ENCODE peak calls at places on chromosomes 6 and 20, in nine cellular contexts. P is brain microvascular endothelial cell; B is CD8-positive, alpha-beta T cell; Q is keratinocyte; U is fibroblast of lung; W is GM10248; K is esophagus muscularis mucosa; I is glutamatergic neuron; A is hepatocyte. N is an unnamed sample.

GRCh38 chr20:25447671-25448070 is 40.2 kb downstream of the GINS1 start:
- DNase-seq in A (no peak), U (no peak), Q (no peak), P (no peak), W (no peak), I (no peak), K (peak), B (no peak), N (no peak)

GRCh38 chr20:25580711-25581110 is 4.6 kb downstream of the NINL start:
- DNase-seq in U (peak), A (no peak), W (no peak), I (no peak), K (no peak), P (no peak), B (no peak), Q (no peak), N (peak)

GRCh38 chr6:121515615-121516265 is 80.3 kb downstream of the GJA1 start:
- DNase-seq in P (peak), W (no peak), K (no peak), U (peak), B (no peak), Q (no peak), A (no peak), I (no peak), N (no peak)

GRCh38 chr6:44094403-44095242 is 32.6 kb downstream of the MRPL14 start:
- DNase-seq in I (no peak), P (no peak), K (peak), U (no peak), B (no peak), A (peak), W (no peak), Q (no peak), N (no peak)

GRCh38 chr6:42387336-42387735 is 64.4 kb downstream of the TRERF1 start:
- DNase-seq in P (no peak), B (peak), W (no peak), I (no peak), A (no peak), U (peak), K (no peak), Q (no peak), N (no peak)

GRCh38 chr6:34235605-34236422 is 859 bp upstream of the HMGA1 start:
- DNase-seq in K (no peak), P (peak), A (peak), W (peak), U (peak), Q (no peak), B (peak), I (peak), N (peak)

GRCh38 chr6:169723200-169723909 is 945 bp downstream of the PHF10 start:
- DNase-seq in A (peak), W (peak), B (peak), I (peak), Q (no peak), K (peak), P (peak), U (peak), N (peak)

GRCh38 chr20:53950578-53950977 is 119.8 kb downstream of the BCAS1 start:
- DNase-seq in B (no peak), W (no peak), I (no peak), U (no peak), A (no peak), Q (no peak), K (peak), P (no peak), N (no peak)

GRCh38 chr6:33828764-33829731 is 25.2 kb upstream of the MLN start:
- DNase-seq in B (no peak), Q (no peak), W (no peak), U (no peak), P (no peak), K (no peak), A (no peak), I (peak), N (no peak)

GRCh38 chr6:109448615-109449014 is 7.0 kb downstream of the MICAL1 start:
- DNase-seq in P (no peak), W (peak), B (no peak), Q (no peak), U (no peak), I (no peak), K (no peak), A (no peak), N (no peak)

GRCh38 chr6:92043782-92044181 is 1375.6 kb downstream of the EPHA7 start:
- DNase-seq in A (no peak), P (no peak), K (no peak), B (no peak), Q (no peak), I (no peak), W (no peak), U (no peak), N (no peak)

GRCh38 chr6:159939591-159940016 is 29.3 kb upstream of the IGF2R start:
- DNase-seq in W (no peak), K (no peak), I (no peak), Q (no peak), A (no peak), B (no peak), U (peak), P (no peak), N (no peak)

GRCh38 chr6:47653706-47654105 is 44.7 kb upstream of the ADGRF4 start:
- DNase-seq in P (no peak), W (no peak), K (no peak), B (no peak), Q (no peak), I (no peak), U (no peak), A (no peak), N (no peak)

GRCh38 chr6:45618259-45618658 is 240.5 kb upstream of the SUPT3H start:
- DNase-seq in W (no peak), I (no peak), U (no peak), K (peak), Q (no peak), P (no peak), A (no peak), B (no peak), N (no peak)

GRCh38 chr6:70118670-70119069 is 184.2 kb downstream of the COL9A1 start:
- DNase-seq in K (no peak), W (no peak), B (no peak), I (no peak), U (no peak), A (no peak), Q (no peak), P (no peak), N (no peak)

GRCh38 chr6:151629791-151630190 is 136.0 kb downstream of the CCDC170 start:
- DNase-seq in A (no peak), I (no peak), B (no peak), K (no peak), U (no peak), W (no peak), P (no peak), Q (no peak), N (no peak)

GRCh38 chr6:89917801-89918366 is 23.6 kb downstream of the GJA10 start:
- DNase-seq in P (no peak), I (no peak), U (no peak), W (no peak), K (peak), B (no peak), A (no peak), Q (no peak), N (no peak)

GRCh38 chr6:38182426-38182825 is 362.9 kb downstream of the ZFAND3 start:
- DNase-seq in A (no peak), W (no peak), P (no peak), B (peak), I (no peak), K (no peak), U (no peak), Q (no peak), N (no peak)

GRCh38 chr6:142838821-142839685 is 105.9 kb downstream of the HIVEP2 start:
- DNase-seq in K (no peak), P (no peak), I (no peak), Q (peak), U (peak), A (no peak), W (no peak), B (no peak), N (no peak)
- TF ChIP-seq CTCF in K (no peak), P (no peak), I (no peak), Q (no peak), U (no peak), A (no peak), W (no peak), B (no peak), N (no peak)

GRCh38 chr20:51616060-51616459 is 73.5 kb upstream of the NFATC2 start:
- DNase-seq in P (no peak), B (no peak), A (no peak), Q (no peak), K (no peak), W (no peak), I (no peak), U (no peak), N (no peak)
- TF ChIP-seq CTCF in P (peak), B (no peak), A (no peak), Q (no peak), K (no peak), W (no peak), I (no peak), U (no peak), N (no peak)

GRCh38 chr6:147468634-147469033 is 39.9 kb upstream of the SAMD5 start:
- DNase-seq in I (no peak), U (no peak), A (no peak), K (no peak), B (no peak), W (no peak), Q (no peak), P (no peak), N (no peak)
- TF ChIP-seq CTCF in I (no peak), U (no peak), A (no peak), K (no peak), B (no peak), W (no peak), Q (no peak), P (peak), N (no peak)

DNA sequence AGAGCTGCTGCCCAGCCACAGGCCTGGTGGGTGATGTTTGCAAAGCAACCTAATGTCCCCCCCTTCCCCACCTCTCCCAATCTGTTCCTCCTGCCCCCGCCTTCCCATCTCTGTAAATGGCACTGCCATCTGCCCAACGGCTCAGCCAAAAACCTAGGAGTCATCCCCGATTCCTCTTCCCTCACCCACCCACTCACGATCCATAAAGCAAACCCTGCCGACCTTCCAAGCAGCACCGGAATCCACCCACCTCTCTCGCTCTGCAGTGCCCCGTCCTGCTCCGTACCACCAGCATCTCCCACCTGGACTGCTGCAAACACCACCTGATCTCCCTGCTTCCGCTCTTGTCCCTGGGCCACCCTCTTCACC is 37.6 kb downstream of the SULF2 start:
- DNase-seq in W (no peak), K (no peak), Q (no peak), I (no peak), A (no peak), P (no peak), B (no peak), U (no peak), N (no peak)
- TF ChIP-seq CTCF in W (no peak), K (no peak), Q (no peak), I (no peak), A (no peak), P (no peak), B (no peak), U (no peak), N (no peak)

GRCh38 chr6:617485-618100 is 39.3 kb downstream of the HUS1B start:
- DNase-seq in P (no peak), Q (no peak), U (no peak), B (no peak), K (no peak), W (no peak), A (peak), I (no peak), N (no peak)
- TF ChIP-seq CTCF in P (peak), Q (peak), U (no peak), B (no peak), K (no peak), W (no peak), A (peak), I (no peak), N (no peak)

DNA sequence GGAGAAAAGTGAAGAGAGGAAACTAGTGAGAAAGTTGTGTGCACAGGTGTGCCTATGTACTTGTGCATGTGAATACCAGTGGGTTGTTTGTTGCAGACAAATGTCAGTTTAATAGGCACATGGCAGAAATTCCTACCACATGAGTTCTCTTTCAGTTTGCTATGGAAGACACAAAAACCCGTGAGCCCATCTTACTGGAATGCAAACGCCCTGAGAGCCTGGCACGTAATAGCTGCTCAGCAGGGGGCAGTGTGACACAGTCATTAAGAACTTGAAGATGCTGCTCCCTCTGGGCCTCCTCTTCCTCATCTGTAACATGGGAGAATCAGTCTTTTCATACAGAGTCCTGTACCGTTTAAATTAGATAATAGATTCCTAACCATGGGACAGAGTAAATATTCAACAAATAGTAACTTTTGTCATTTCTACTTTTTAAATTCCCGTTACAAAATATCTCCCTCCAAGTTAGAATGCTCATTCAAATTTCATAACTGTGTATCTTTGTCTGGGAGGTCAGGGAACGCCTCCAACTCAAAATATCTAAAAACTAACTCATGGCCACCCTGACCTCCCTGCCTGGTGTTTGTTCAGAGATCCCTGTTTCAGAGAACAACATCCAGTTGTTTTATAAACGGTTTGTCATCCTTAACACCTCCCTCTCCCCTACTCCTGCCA is 802.9 kb downstream of the MAFB start:
- DNase-seq in U (peak), W (peak), Q (peak), B (no peak), P (peak), A (peak), I (peak), K (no peak), N (peak)
- TF ChIP-seq CTCF in U (peak), W (peak), Q (peak), B (no peak), P (peak), A (peak), I (peak), K (peak), N (peak)